ENCODE peak calls at places on chromosomes 6 and 20, in ten cellular contexts. R is ovary; H is stimulated activated CD4-positive, alpha-beta T cell treated with anti-CD3 and anti-CD28 coated beads, Interleukin-1b, Interleukin-23, amount 100 ng/mL, for 24 hours; D is EL; E is central memory CD8-positive, alpha-beta T cell; V is mesendoderm; Q is T-helper 2 cell; B is GM19239; A is astrocyte of the cerebellum; X is AG09309. U is an unnamed sample.

GRCh38 chr20:17498641-17499040 is 32.5 kb downstream of the BFSP1 start:
- DNase-seq in X (no peak), A (no peak), V (no peak), Q (no peak), B (no peak), H (no peak), R (no peak), D (no peak), E (no peak), U (no peak)

GRCh38 chr6:13711384-13711725 is 280 bp downstream of the RANBP9 start:
- DNase-seq in B (no peak), V (peak), A (no peak), D (peak), E (no peak), H (no peak), R (no peak), Q (peak), X (no peak), U (no peak)

GRCh38 chr20:46031701-46032254 is 2.8 kb downstream of the SLC12A5 start:
- DNase-seq in E (no peak), A (no peak), X (no peak), R (no peak), H (no peak), Q (no peak), B (no peak), V (peak), D (no peak), U (no peak)

GRCh38 chr6:33837971-33838665 is 34.3 kb upstream of the MLN start:
- DNase-seq in E (no peak), D (peak), B (no peak), R (peak), A (no peak), H (no peak), Q (no peak), X (no peak), V (peak), U (no peak)

GRCh38 chr6:77440206-77440976 is 22.9 kb downstream of the HTR1B start:
- DNase-seq in H (no peak), V (no peak), A (no peak), E (no peak), X (no peak), B (no peak), Q (no peak), D (no peak), R (no peak), U (no peak)

GRCh38 chr6:166688901-166689300 is 61.9 kb upstream of the RPS6KA2 start:
- DNase-seq in H (no peak), D (no peak), V (no peak), B (no peak), R (no peak), A (no peak), E (no peak), X (no peak), Q (no peak), U (no peak)

GRCh38 chr6:1624071-1624847 is 14.5 kb downstream of the FOXC1 start:
- DNase-seq in E (no peak), B (peak), D (no peak), V (peak), A (no peak), X (no peak), H (no peak), Q (no peak), R (no peak), U (no peak)

GRCh38 chr6:3442444-3443220 is 14.2 kb downstream of the SLC22A23 start:
- DNase-seq in R (no peak), D (peak), B (no peak), A (peak), H (no peak), E (no peak), V (peak), X (peak), Q (no peak), U (no peak)

GRCh38 chr6:33277663-33278391 is 904 bp downstream of the B3GALT4 start:
- DNase-seq in B (no peak), H (no peak), V (no peak), A (no peak), R (no peak), Q (no peak), X (no peak), E (no peak), D (peak), U (peak)

GRCh38 chr6:125789576-125790402 is 971 bp upstream of the NCOA7 start:
- DNase-seq in H (no peak), A (no peak), X (no peak), Q (peak), V (peak), R (peak), D (peak), E (peak), B (no peak), U (no peak)

GRCh38 chr6:28105286-28105685 is 19.1 kb upstream of the ZSCAN16 start:
- DNase-seq in A (no peak), X (no peak), Q (no peak), E (no peak), D (peak), B (no peak), H (no peak), V (peak), R (no peak), U (peak)

GRCh38 chr6:43013020-43013842 is 515 bp downstream of the MEA1 start:
- DNase-seq in X (no peak), H (peak), A (no peak), E (no peak), V (peak), D (peak), R (no peak), Q (no peak), B (no peak), U (peak)

GRCh38 chr20:2956480-2956879 is 83.2 kb downstream of the PTPRA start:
- DNase-seq in R (no peak), Q (no peak), E (no peak), A (no peak), H (no peak), V (no peak), D (no peak), B (no peak), X (no peak), U (no peak)

GRCh38 chr6:133609404-133610270 is 279.3 kb upstream of the TCF21 start:
- DNase-seq in H (no peak), Q (no peak), B (no peak), X (peak), A (peak), E (no peak), R (no peak), V (no peak), D (peak), U (no peak)

GRCh38 chr6:35474978-35475570 is 6.9 kb downstream of the RPL10A start:
- DNase-seq in E (no peak), X (no peak), A (no peak), Q (no peak), V (no peak), D (no peak), B (no peak), H (no peak), R (no peak), U (no peak)

GRCh38 chr20:50323777-50324604 is 133.4 kb downstream of the CEBPB start:
- DNase-seq in V (no peak), H (no peak), D (no peak), E (no peak), B (no peak), R (no peak), Q (no peak), X (no peak), A (no peak), U (no peak)

GRCh38 chr6:112744827-112745226 is 397.7 kb downstream of the RFPL4B start:
- DNase-seq in B (no peak), A (no peak), E (no peak), H (no peak), R (no peak), V (no peak), X (no peak), D (no peak), Q (no peak), U (no peak)

GRCh38 chr20:50395258-50395729 is 114.9 kb upstream of the PTPN1 start:
- DNase-seq in R (peak), V (no peak), Q (no peak), E (no peak), B (no peak), D (peak), H (no peak), A (no peak), X (no peak), U (no peak)

GRCh38 chr20:53695797-53696527 is 102.3 kb upstream of the ZNF217 start:
- DNase-seq in H (no peak), R (no peak), X (no peak), Q (no peak), E (no peak), D (no peak), V (no peak), B (no peak), A (no peak), U (no peak)

GRCh38 chr20:41654884-41655283 is 36.7 kb upstream of the CHD6 start:
- DNase-seq in V (peak), H (no peak), X (no peak), A (no peak), E (no peak), B (no peak), Q (no peak), R (no peak), D (peak), U (no peak)

GRCh38 chr6:136921936-136922679 is at the start of gene SLC35D3:
- DNase-seq in R (no peak), V (peak), E (peak), D (peak), X (no peak), B (peak), A (no peak), Q (peak), H (no peak), U (peak)

GRCh38 chr6:41732601-41733348 is 2.6 kb downstream of the TFEB start:
- DNase-seq in D (no peak), Q (peak), B (peak), A (no peak), E (peak), V (peak), R (no peak), X (no peak), H (peak), U (peak)

GRCh38 chr6:44304282-44305199 is 8.6 kb downstream of the AARS2 start:
- DNase-seq in A (no peak), R (no peak), Q (peak), D (peak), H (no peak), E (no peak), B (peak), V (peak), X (no peak), U (peak)

GRCh38 chr6:34243131-34243771 is 5.6 kb downstream of the SMIM29 start:
- DNase-seq in X (no peak), H (no peak), V (no peak), B (no peak), Q (no peak), E (no peak), R (no peak), D (peak), A (no peak), U (no peak)

GRCh38 chr6:151391021-151391470 is 313 bp downstream of the ZBTB2 start:
- DNase-seq in E (peak), Q (peak), B (peak), A (no peak), R (peak), V (peak), D (peak), H (peak), X (no peak), U (peak)

GRCh38 chr6:33620158-33620583 is 951 bp upstream of the ITPR3 start:
- DNase-seq in D (peak), A (no peak), V (peak), Q (peak), R (peak), X (no peak), B (no peak), E (no peak), H (no peak), U (no peak)

GRCh38 chr20:44034451-44034850 is 119.8 kb downstream of the TOX2 start:
- DNase-seq in V (no peak), R (no peak), H (no peak), A (no peak), X (no peak), D (no peak), E (peak), B (no peak), Q (no peak), U (no peak)

GRCh38 chr6:146827216-146827928 is 228.6 kb downstream of the ADGB start:
- DNase-seq in H (no peak), Q (no peak), R (no peak), A (no peak), D (no peak), B (no peak), X (no peak), V (peak), E (no peak), U (no peak)

GRCh38 chr20:39960522-39961420 is 728.3 kb downstream of the MAFB start:
- DNase-seq in X (no peak), B (peak), E (no peak), Q (no peak), A (no peak), H (no peak), R (peak), D (no peak), V (peak), U (no peak)

GRCh38 chr6:150667977-150668716 is 68.5 kb downstream of the PLEKHG1 start:
- DNase-seq in Q (no peak), R (peak), H (no peak), X (peak), V (peak), B (no peak), D (peak), E (no peak), A (peak), U (no peak)

U was measured in GM12891.